ENCODE peak calls at places on chromosomes 16 and 17, in eight cellular contexts. One of them, this sample, is unnamed.

GRCh38 chr16:51408357-51408756 is 257.3 kb upstream of the SALL1 start:
- DNase-seq in retinal pigment epithelial cell: no peak
- DNase-seq in tibial nerve: no peak
- DNase-seq in HCT116: no peak
- DNase-seq in fibroblast of lung: peak
- DNase-seq in adrenal gland: no peak
- DNase-seq in A549: peak
- DNase-seq in glutamatergic neuron: no peak
- DNase-seq in this sample: no peak

GRCh38 chr17:76840884-76841775 is 27.1 kb upstream of the MGAT5B start:
- DNase-seq in HCT116: no peak
- DNase-seq in adrenal gland: no peak
- DNase-seq in glutamatergic neuron: no peak
- DNase-seq in retinal pigment epithelial cell: no peak
- DNase-seq in tibial nerve: no peak
- DNase-seq in fibroblast of lung: no peak
- DNase-seq in A549: no peak
- DNase-seq in this sample: no peak

GRCh38 chr16:84511180-84511800 is 6.8 kb upstream of the MEAK7 start:
- DNase-seq in glutamatergic neuron: peak
- DNase-seq in fibroblast of lung: peak
- DNase-seq in retinal pigment epithelial cell: no peak
- DNase-seq in tibial nerve: peak
- DNase-seq in adrenal gland: peak
- DNase-seq in A549: peak
- DNase-seq in HCT116: peak
- DNase-seq in this sample: peak

GRCh38 chr17:3683054-3683511 is 12.9 kb downstream of the P2RX5 start:
- DNase-seq in adrenal gland: peak
- DNase-seq in retinal pigment epithelial cell: no peak
- DNase-seq in glutamatergic neuron: peak
- DNase-seq in A549: peak
- DNase-seq in fibroblast of lung: no peak
- DNase-seq in HCT116: peak
- DNase-seq in tibial nerve: no peak
- DNase-seq in this sample: peak

GRCh38 chr17:45334701-45335677 is 18.2 kb upstream of the MAP3K14 start:
- DNase-seq in fibroblast of lung: no peak
- DNase-seq in tibial nerve: no peak
- DNase-seq in A549: no peak
- DNase-seq in retinal pigment epithelial cell: no peak
- DNase-seq in glutamatergic neuron: no peak
- DNase-seq in HCT116: no peak
- DNase-seq in adrenal gland: no peak
- DNase-seq in this sample: no peak

GRCh38 chr16:72189865-72190371 is 18.0 kb upstream of the PMFBP1 start:
- DNase-seq in adrenal gland: peak
- DNase-seq in retinal pigment epithelial cell: peak
- DNase-seq in fibroblast of lung: peak
- DNase-seq in HCT116: no peak
- DNase-seq in tibial nerve: peak
- DNase-seq in glutamatergic neuron: no peak
- DNase-seq in A549: peak
- DNase-seq in this sample: no peak

GRCh38 chr17:39014795-39015545 is 47.8 kb upstream of the FBXO47 start:
- DNase-seq in tibial nerve: no peak
- DNase-seq in A549: peak
- DNase-seq in adrenal gland: no peak
- DNase-seq in fibroblast of lung: no peak
- DNase-seq in glutamatergic neuron: no peak
- DNase-seq in retinal pigment epithelial cell: no peak
- DNase-seq in HCT116: no peak
- DNase-seq in this sample: no peak

GRCh38 chr16:27795992-27796614 is 246.2 kb downstream of the KATNIP start:
- DNase-seq in A549: peak
- DNase-seq in fibroblast of lung: peak
- DNase-seq in glutamatergic neuron: no peak
- DNase-seq in tibial nerve: peak
- DNase-seq in adrenal gland: peak
- DNase-seq in HCT116: peak
- DNase-seq in retinal pigment epithelial cell: no peak
- DNase-seq in this sample: peak

GRCh38 chr17:17590141-17590735 is 1.3 kb downstream of the PEMT start:
- DNase-seq in A549: no peak
- DNase-seq in retinal pigment epithelial cell: no peak
- DNase-seq in glutamatergic neuron: no peak
- DNase-seq in fibroblast of lung: no peak
- DNase-seq in adrenal gland: no peak
- DNase-seq in tibial nerve: no peak
- DNase-seq in HCT116: no peak
- DNase-seq in this sample: no peak

GRCh38 chr17:18280766-18281165 is 20.3 kb downstream of the MIEF2 start:
- DNase-seq in tibial nerve: no peak
- DNase-seq in A549: no peak
- DNase-seq in HCT116: no peak
- DNase-seq in retinal pigment epithelial cell: no peak
- DNase-seq in glutamatergic neuron: no peak
- DNase-seq in fibroblast of lung: peak
- DNase-seq in adrenal gland: no peak
- DNase-seq in this sample: no peak

GRCh38 chr17:44820631-44821196 is 9.4 kb downstream of the GJC1 start:
- DNase-seq in glutamatergic neuron: no peak
- DNase-seq in retinal pigment epithelial cell: peak
- DNase-seq in adrenal gland: no peak
- DNase-seq in HCT116: peak
- DNase-seq in A549: peak
- DNase-seq in fibroblast of lung: peak
- DNase-seq in tibial nerve: no peak
- DNase-seq in this sample: no peak

GRCh38 chr17:44794699-44795413 is 35.2 kb downstream of the GJC1 start:
- DNase-seq in A549: peak
- DNase-seq in tibial nerve: no peak
- DNase-seq in retinal pigment epithelial cell: peak
- DNase-seq in HCT116: peak
- DNase-seq in adrenal gland: no peak
- DNase-seq in fibroblast of lung: peak
- DNase-seq in glutamatergic neuron: peak
- DNase-seq in this sample: no peak

GRCh38 chr17:37068266-37068665 is 119.5 kb downstream of the AATF start:
- DNase-seq in fibroblast of lung: peak
- DNase-seq in HCT116: no peak
- DNase-seq in glutamatergic neuron: no peak
- DNase-seq in A549: no peak
- DNase-seq in tibial nerve: no peak
- DNase-seq in adrenal gland: no peak
- DNase-seq in retinal pigment epithelial cell: no peak
- DNase-seq in this sample: no peak

GRCh38 chr17:21445091-21445650 is 69.0 kb downstream of the KCNJ12 start:
- DNase-seq in adrenal gland: no peak
- DNase-seq in HCT116: no peak
- DNase-seq in A549: no peak
- DNase-seq in tibial nerve: no peak
- DNase-seq in glutamatergic neuron: no peak
- DNase-seq in fibroblast of lung: no peak
- DNase-seq in retinal pigment epithelial cell: no peak
- DNase-seq in this sample: no peak

GRCh38 chr17:77049440-77049839 is 91.3 kb upstream of the SEC14L1 start:
- DNase-seq in adrenal gland: no peak
- DNase-seq in A549: no peak
- DNase-seq in retinal pigment epithelial cell: no peak
- DNase-seq in glutamatergic neuron: no peak
- DNase-seq in tibial nerve: no peak
- DNase-seq in fibroblast of lung: no peak
- DNase-seq in HCT116: peak
- DNase-seq in this sample: no peak

GRCh38 chr17:76357597-76358158 is 4.0 kb upstream of the PRPSAP1 start:
- DNase-seq in A549: no peak
- DNase-seq in tibial nerve: no peak
- DNase-seq in glutamatergic neuron: no peak
- DNase-seq in adrenal gland: no peak
- DNase-seq in retinal pigment epithelial cell: no peak
- DNase-seq in fibroblast of lung: no peak
- DNase-seq in HCT116: no peak
- DNase-seq in this sample: no peak

GRCh38 chr16:19885456-19886060 is 910 bp upstream of the GPRC5B start:
- DNase-seq in HCT116: no peak
- DNase-seq in glutamatergic neuron: peak
- DNase-seq in retinal pigment epithelial cell: no peak
- DNase-seq in A549: no peak
- DNase-seq in tibial nerve: peak
- DNase-seq in fibroblast of lung: no peak
- DNase-seq in adrenal gland: peak
- DNase-seq in this sample: peak

GRCh38 chr17:38693700-38694329 is 11.3 kb upstream of the MLLT6 start:
- DNase-seq in tibial nerve: peak
- DNase-seq in adrenal gland: peak
- DNase-seq in retinal pigment epithelial cell: no peak
- DNase-seq in glutamatergic neuron: no peak
- DNase-seq in A549: no peak
- DNase-seq in fibroblast of lung: peak
- DNase-seq in HCT116: no peak
- DNase-seq in this sample: no peak

GRCh38 chr16:67893791-67894399 is 841 bp downstream of the PSKH1 start:
- DNase-seq in fibroblast of lung: no peak
- DNase-seq in glutamatergic neuron: no peak
- DNase-seq in HCT116: no peak
- DNase-seq in retinal pigment epithelial cell: no peak
- DNase-seq in A549: no peak
- DNase-seq in adrenal gland: no peak
- DNase-seq in tibial nerve: no peak
- DNase-seq in this sample: no peak

GRCh38 chr17:78798695-78799559 is 16.9 kb upstream of the CYTH1 start:
- DNase-seq in fibroblast of lung: peak
- DNase-seq in retinal pigment epithelial cell: no peak
- DNase-seq in HCT116: no peak
- DNase-seq in A549: peak
- DNase-seq in adrenal gland: no peak
- DNase-seq in tibial nerve: no peak
- DNase-seq in glutamatergic neuron: no peak
- DNase-seq in this sample: no peak

GRCh38 chr16:74521691-74522090 is 85.2 kb downstream of the GLG1 start:
- DNase-seq in HCT116: no peak
- DNase-seq in A549: no peak
- DNase-seq in tibial nerve: no peak
- DNase-seq in adrenal gland: peak
- DNase-seq in glutamatergic neuron: peak
- DNase-seq in retinal pigment epithelial cell: peak
- DNase-seq in fibroblast of lung: peak
- DNase-seq in this sample: no peak

GRCh38 chr17:50977487-50978159 is 111.5 kb upstream of the TOB1 start:
- DNase-seq in adrenal gland: no peak
- DNase-seq in A549: no peak
- DNase-seq in fibroblast of lung: no peak
- DNase-seq in retinal pigment epithelial cell: no peak
- DNase-seq in glutamatergic neuron: no peak
- DNase-seq in HCT116: no peak
- DNase-seq in tibial nerve: no peak
- DNase-seq in this sample: peak

GRCh38 chr16:66961065-66961744 is at the start of gene CES3:
- DNase-seq in tibial nerve: peak
- DNase-seq in retinal pigment epithelial cell: no peak
- DNase-seq in fibroblast of lung: peak
- DNase-seq in glutamatergic neuron: peak
- DNase-seq in A549: peak
- DNase-seq in HCT116: peak
- DNase-seq in adrenal gland: peak
- DNase-seq in this sample: peak

GRCh38 chr16:85902366-85903155 is 3.6 kb downstream of the IRF8 start:
- DNase-seq in adrenal gland: no peak
- DNase-seq in A549: no peak
- DNase-seq in glutamatergic neuron: no peak
- DNase-seq in fibroblast of lung: no peak
- DNase-seq in HCT116: no peak
- DNase-seq in retinal pigment epithelial cell: no peak
- DNase-seq in tibial nerve: no peak
- DNase-seq in this sample: peak

GRCh38 chr16:24986512-24987303 is 28.5 kb downstream of the ARHGAP17 start:
- DNase-seq in A549: peak
- DNase-seq in fibroblast of lung: peak
- DNase-seq in retinal pigment epithelial cell: no peak
- DNase-seq in HCT116: no peak
- DNase-seq in adrenal gland: peak
- DNase-seq in tibial nerve: peak
- DNase-seq in glutamatergic neuron: no peak
- DNase-seq in this sample: no peak

GRCh38 chr16:56336071-56336688 is 89.2 kb downstream of the AMFR start:
- DNase-seq in tibial nerve: no peak
- DNase-seq in glutamatergic neuron: no peak
- DNase-seq in retinal pigment epithelial cell: no peak
- DNase-seq in A549: no peak
- DNase-seq in adrenal gland: no peak
- DNase-seq in fibroblast of lung: no peak
- DNase-seq in HCT116: no peak
- DNase-seq in this sample: no peak
- TF ChIP-seq CTCF in tibial nerve: no peak
- TF ChIP-seq CTCF in glutamatergic neuron: no peak
- TF ChIP-seq CTCF in retinal pigment epithelial cell: no peak
- TF ChIP-seq CTCF in A549: no peak
- TF ChIP-seq CTCF in adrenal gland: no peak
- TF ChIP-seq CTCF in fibroblast of lung: no peak
- TF ChIP-seq CTCF in HCT116: no peak
- TF ChIP-seq CTCF in this sample: no peak

GRCh38 chr16:8905168-8905762 is 23.1 kb downstream of the LITAFD start:
- DNase-seq in fibroblast of lung: peak
- DNase-seq in retinal pigment epithelial cell: no peak
- DNase-seq in adrenal gland: no peak
- DNase-seq in glutamatergic neuron: no peak
- DNase-seq in A549: peak
- DNase-seq in HCT116: peak
- DNase-seq in tibial nerve: no peak
- DNase-seq in this sample: no peak
- TF ChIP-seq CTCF in fibroblast of lung: peak
- TF ChIP-seq CTCF in retinal pigment epithelial cell: peak
- TF ChIP-seq CTCF in adrenal gland: peak
- TF ChIP-seq CTCF in glutamatergic neuron: no peak
- TF ChIP-seq CTCF in A549: peak
- TF ChIP-seq CTCF in HCT116: peak
- TF ChIP-seq CTCF in tibial nerve: no peak
- TF ChIP-seq CTCF in this sample: no peak

GRCh38 chr16:49556252-49557069 is 182.9 kb downstream of the C16orf78 start:
- DNase-seq in A549: peak
- DNase-seq in adrenal gland: no peak
- DNase-seq in retinal pigment epithelial cell: peak
- DNase-seq in tibial nerve: no peak
- DNase-seq in glutamatergic neuron: peak
- DNase-seq in HCT116: peak
- DNase-seq in fibroblast of lung: peak
- DNase-seq in this sample: peak
- TF ChIP-seq CTCF in A549: peak
- TF ChIP-seq CTCF in adrenal gland: peak
- TF ChIP-seq CTCF in retinal pigment epithelial cell: peak
- TF ChIP-seq CTCF in tibial nerve: peak
- TF ChIP-seq CTCF in glutamatergic neuron: peak
- TF ChIP-seq CTCF in HCT116: peak
- TF ChIP-seq CTCF in fibroblast of lung: peak
- TF ChIP-seq CTCF in this sample: peak

DNA sequence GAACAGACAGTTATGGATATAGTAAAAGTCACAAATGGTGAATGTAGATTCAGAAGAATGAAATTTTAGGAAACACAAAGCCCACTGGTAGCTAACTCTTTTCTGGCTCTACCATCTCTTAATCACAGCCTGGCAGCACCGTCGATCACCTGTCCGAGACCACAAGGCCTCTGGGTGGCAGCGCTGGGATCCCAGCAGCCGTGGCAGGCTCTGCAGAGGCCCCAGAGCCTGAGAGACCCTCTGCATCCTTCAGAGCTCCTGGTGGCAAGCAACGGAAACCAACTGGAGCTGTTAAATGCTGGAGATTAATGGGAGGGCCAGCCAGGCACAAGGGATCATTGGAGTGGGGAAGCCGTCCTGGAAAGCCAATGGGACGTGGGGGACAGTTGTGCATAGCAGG is 26.3 kb downstream of the LAT start:
- DNase-seq in tibial nerve: no peak
- DNase-seq in retinal pigment epithelial cell: no peak
- DNase-seq in HCT116: no peak
- DNase-seq in adrenal gland: no peak
- DNase-seq in fibroblast of lung: no peak
- DNase-seq in A549: no peak
- DNase-seq in glutamatergic neuron: no peak
- DNase-seq in this sample: peak
- TF ChIP-seq CTCF in tibial nerve: no peak
- TF ChIP-seq CTCF in retinal pigment epithelial cell: peak
- TF ChIP-seq CTCF in HCT116: peak
- TF ChIP-seq CTCF in adrenal gland: no peak
- TF ChIP-seq CTCF in fibroblast of lung: no peak
- TF ChIP-seq CTCF in A549: peak
- TF ChIP-seq CTCF in glutamatergic neuron: no peak
- TF ChIP-seq CTCF in this sample: no peak